ENCODE peak calls at places on chromosomes 7 and 10, in seven cellular contexts. P, S, Y, W, M, R and J are unnamed samples.

GRCh38 chr7:3955751-3956696 is 655.0 kb downstream of the SDK1 start:
- DNase-seq in P (no peak), W (no peak), R (peak), Y (peak), S (peak), M (no peak), J (no peak)

GRCh38 chr10:30818854-30819253 is 189.3 kb upstream of the LYZL2 start:
- DNase-seq in P (no peak), Y (no peak), R (no peak), S (peak), W (no peak), M (no peak), J (no peak)

GRCh38 chr7:815284-816216 is 16.7 kb upstream of the SUN1 start:
- DNase-seq in S (peak), M (peak), R (peak), P (no peak), W (peak), Y (no peak), J (peak)

GRCh38 chr7:2050511-2050866 is 182.3 kb downstream of the MAD1L1 start:
- DNase-seq in S (no peak), R (no peak), Y (no peak), P (no peak), M (no peak), W (no peak), J (no peak)

GRCh38 chr7:1713502-1714484 is 43.7 kb downstream of the ELFN1 start:
- DNase-seq in W (no peak), Y (no peak), M (peak), S (no peak), P (no peak), R (no peak), J (no peak)

GRCh38 chr10:953836-954235 is 22.3 kb upstream of the LARP4B start:
- DNase-seq in S (no peak), Y (no peak), P (no peak), R (no peak), M (no peak), W (no peak), J (no peak)

GRCh38 chr10:47094126-47094525 is 182.9 kb downstream of the PTPN20 start:
- DNase-seq in S (no peak), R (no peak), M (no peak), Y (no peak), P (no peak), W (no peak), J (no peak)

GRCh38 chr10:29106287-29106686 is 182.6 kb upstream of the LYZL1 start:
- DNase-seq in R (no peak), M (no peak), S (no peak), Y (no peak), W (no peak), P (no peak), J (no peak)

GRCh38 chr7:23679898-23680416 is at the start of gene FAM221A:
- DNase-seq in Y (no peak), M (peak), P (peak), R (peak), W (peak), S (peak), J (peak)

GRCh38 chr10:73997479-73997805 is 474 bp upstream of the VCL start:
- DNase-seq in R (no peak), Y (no peak), S (no peak), M (peak), W (no peak), P (no peak), J (no peak)

GRCh38 chr10:15168296-15168780 is at the start of gene NMT2:
- DNase-seq in W (peak), M (no peak), R (peak), S (peak), Y (peak), P (peak), J (peak)

GRCh38 chr10:90890347-90890746 is 18.6 kb downstream of the RPP30 start:
- DNase-seq in M (no peak), R (no peak), W (no peak), S (no peak), Y (no peak), P (no peak), J (no peak)

GRCh38 chr7:14833707-14834106 is 68.8 kb downstream of the DGKB start:
- DNase-seq in S (no peak), Y (no peak), M (no peak), P (no peak), R (no peak), W (no peak), J (no peak)